ENCODE peak calls at places on chromosome 10, in eight cellular contexts. Y, W, M, Z, I, S, V and R are unnamed samples.

GRCh38 chr10:22606164-22606614 is 108.2 kb downstream of the PIP4K2A start:
- ATAC-seq in W (peak; percentile 63), V (peak; percentile 82), I (peak; percentile 81), Y (peak; percentile 87), Z (peak; percentile 43), S (peak; percentile 79), M (peak; percentile 48), R (peak; percentile 65)

GRCh38 chr10:32005050-32005449 is 51.2 kb downstream of the KIF5B start:
- ATAC-seq in Z (peak; percentile 66), S (peak; percentile 66), V (peak; percentile 77), W (peak; percentile 57), M (no peak), Y (peak; percentile 78), I (peak; percentile 70), R (no peak)

GRCh38 chr10:103307594-103307993 is 30.7 kb downstream of the INA start:
- ATAC-seq in Z (no peak), W (no peak), V (no peak), M (no peak), I (no peak), S (no peak), Y (no peak), R (no peak)

GRCh38 chr10:116704926-116705325 is 37.4 kb downstream of the HSPA12A start:
- ATAC-seq in S (peak; percentile 50), I (no peak), W (no peak), V (peak; percentile 95), M (no peak), Y (no peak), Z (no peak), R (no peak)

GRCh38 chr10:75553550-75553949 is 122.1 kb downstream of the LRMDA start:
- ATAC-seq in Y (no peak), W (no peak), M (no peak), S (no peak), Z (no peak), V (no peak), I (no peak), R (no peak)

GRCh38 chr10:7329219-7329618 is 81.6 kb downstream of the SFMBT2 start:
- ATAC-seq in Y (no peak), W (no peak), Z (no peak), V (no peak), S (no peak), M (no peak), I (no peak), R (no peak)

GRCh38 chr10:79226391-79227245 is 120.7 kb upstream of the PPIF start:
- ATAC-seq in W (no peak), V (no peak), Z (no peak), S (no peak), M (no peak), I (no peak), Y (no peak), R (no peak)

GRCh38 chr10:133336131-133337078 is at the start of gene CALY:
- ATAC-seq in V (peak; percentile 34), Y (peak; percentile 57), Z (peak; percentile 29), M (peak; percentile 8), W (no peak), I (no peak), S (peak; percentile 10), R (peak; percentile 25)

GRCh38 chr10:35387768-35388167 is 51.5 kb downstream of the CCNY start:
- ATAC-seq in M (no peak), I (no peak), V (no peak), W (no peak), Z (no peak), S (peak; percentile 72), Y (no peak), R (no peak)

GRCh38 chr10:80203835-80204148 is 1.5 kb downstream of the ANXA11 start:
- ATAC-seq in M (no peak), I (no peak), Z (no peak), W (no peak), V (peak; percentile 1), S (no peak), Y (no peak), R (no peak)

GRCh38 chr10:48804740-48805182 is 120.1 kb downstream of the WDFY4 start:
- ATAC-seq in W (no peak), I (no peak), Y (peak; percentile 95), S (peak; percentile 68), V (peak; percentile 61), Z (no peak), M (no peak), R (no peak)

GRCh38 chr10:70845261-70845660 is 29.5 kb downstream of the SGPL1 start:
- ATAC-seq in Z (no peak), Y (no peak), W (no peak), S (no peak), M (no peak), V (no peak), I (no peak), R (no peak)

GRCh38 chr10:69734797-69735468 is 66.8 kb upstream of the COL13A1 start:
- ATAC-seq in W (no peak), Z (peak; percentile 53), M (no peak), Y (peak; percentile 91), V (no peak), I (no peak), S (no peak), R (no peak)

GRCh38 chr10:113680172-113681111 is 730 bp downstream of the CASP7 start:
- ATAC-seq in V (peak; percentile 48), W (peak; percentile 36), S (peak; percentile 53), M (peak; percentile 63), Z (peak; percentile 66), I (peak; percentile 52), Y (no peak), R (peak; percentile 33)

GRCh38 chr10:124560377-124560776 is 98.8 kb downstream of the LHPP start:
- ATAC-seq in V (peak; percentile 68), W (peak; percentile 90), Y (no peak), Z (peak; percentile 93), I (peak; percentile 65), M (peak; percentile 84), S (peak; percentile 77), R (peak; percentile 93)

GRCh38 chr10:97356918-97357317 is 22.4 kb upstream of the FRAT2 start:
- ATAC-seq in V (no peak), W (no peak), M (no peak), Z (no peak), Y (no peak), I (no peak), S (no peak), R (no peak)
- H3K4me1 ChIP-seq in V (no peaks in the 10 kb centered on the region), W (peaks cover 4% of the 10 kb centered on the region), M (no peaks in the 10 kb centered on the region), Z (peaks cover 8% of the 10 kb centered on the region), Y (no peaks in the 10 kb centered on the region), I (no peaks in the 10 kb centered on the region), S (peaks cover 55% of the 10 kb centered on the region), R (no peaks in the 10 kb centered on the region)

GRCh38 chr10:87557409-87557808 is 52.7 kb downstream of the MINPP1 start:
- ATAC-seq in V (no peak), S (no peak), Z (no peak), I (peak; percentile 83), M (no peak), Y (no peak), W (no peak), R (no peak)

GRCh38 chr10:87562750-87563149 is 58.1 kb downstream of the MINPP1 start:
- ATAC-seq in Z (no peak), W (no peak), I (no peak), M (no peak), V (no peak), S (no peak), Y (no peak), R (no peak)

GRCh38 chr10:87559392-87559791 is 54.7 kb downstream of the MINPP1 start:
- ATAC-seq in M (no peak), V (no peak), I (no peak), Y (no peak), W (no peak), Z (no peak), S (no peak), R (no peak)

GRCh38 chr10:87560495-87561222 is 56.0 kb downstream of the MINPP1 start:
- ATAC-seq in Y (no peak), I (peak; percentile 44), S (no peak), Z (no peak), V (no peak), M (no peak), W (no peak), R (no peak)

GRCh38 chr10:87558333-87558732 is 53.6 kb downstream of the MINPP1 start:
- ATAC-seq in M (no peak), Z (no peak), Y (no peak), S (no peak), W (no peak), V (no peak), I (no peak), R (no peak)
- H3K4me1 ChIP-seq in M (no peaks in the 10 kb centered on the region), Z (no peaks in the 10 kb centered on the region), Y (no peaks in the 10 kb centered on the region), S (no peaks in the 10 kb centered on the region), W (no peaks in the 10 kb centered on the region), V (no peaks in the 10 kb centered on the region), I (peaks cover 17% of the 10 kb centered on the region), R (no peaks in the 10 kb centered on the region)

GRCh38 chr10:5603848-5604170 is 62.6 kb downstream of the ASB13 start:
- ATAC-seq in Y (no peak), Z (no peak), V (no peak), W (no peak), I (peak; percentile 9), S (no peak), M (no peak), R (no peak)
- H3K4me1 ChIP-seq in Y (no peaks in the 10 kb centered on the region), Z (peaks cover 4% of the 10 kb centered on the region), V (no peaks in the 10 kb centered on the region), W (no peaks in the 10 kb centered on the region), I (no peaks in the 10 kb centered on the region), S (no peaks in the 10 kb centered on the region), M (peaks cover 8% of the 10 kb centered on the region), R (no peaks in the 10 kb centered on the region)

GRCh38 chr10:44962870-44963738 is 3.5 kb downstream of the RASSF4 start:
- ATAC-seq in M (no peak), S (no peak), W (no peak), V (no peak), I (no peak), Z (peak; percentile 67), Y (no peak), R (no peak)
- H3K4me1 ChIP-seq in M (peaks cover 3% of the 10 kb centered on the region), S (peaks cover 92% of the 10 kb centered on the region), W (peaks cover 21% of the 10 kb centered on the region), V (peaks cover 37% of the 10 kb centered on the region), I (peaks cover 33% of the 10 kb centered on the region), Z (peaks cover 80% of the 10 kb centered on the region), Y (peaks cover 34% of the 10 kb centered on the region), R (peaks cover 47% of the 10 kb centered on the region)

GRCh38 chr10:62056660-62057059 is 155.2 kb downstream of the ARID5B start:
- ATAC-seq in W (no peak), Y (no peak), M (peak; percentile 7), I (no peak), Z (peak; percentile 10), V (no peak), S (no peak), R (no peak)
- H3K4me1 ChIP-seq in W (peaks cover 25% of the 10 kb centered on the region), Y (no peaks in the 10 kb centered on the region), M (peaks cover 27% of the 10 kb centered on the region), I (peaks cover 13% of the 10 kb centered on the region), Z (peaks cover 72% of the 10 kb centered on the region), V (peaks cover 25% of the 10 kb centered on the region), S (peaks cover 76% of the 10 kb centered on the region), R (peaks cover 92% of the 10 kb centered on the region)

GRCh38 chr10:44984671-44985101 is 6.1 kb upstream of the DEPP1 start:
- ATAC-seq in Z (no peak), S (no peak), Y (no peak), V (no peak), I (no peak), W (no peak), M (no peak), R (no peak)
- H3K4me1 ChIP-seq in Z (peaks cover 34% of the 10 kb centered on the region), S (peaks cover 62% of the 10 kb centered on the region), Y (no peaks in the 10 kb centered on the region), V (peaks cover 55% of the 10 kb centered on the region), I (peaks cover 25% of the 10 kb centered on the region), W (peaks cover 6% of the 10 kb centered on the region), M (no peaks in the 10 kb centered on the region), R (peaks cover 57% of the 10 kb centered on the region)

GRCh38 chr10:11677480-11677879 is 64.7 kb upstream of the ECHDC3 start:
- ATAC-seq in Z (no peak), S (no peak), M (no peak), Y (no peak), W (no peak), V (no peak), I (no peak), R (no peak)
- H3K4me1 ChIP-seq in Z (no peaks in the 10 kb centered on the region), S (no peaks in the 10 kb centered on the region), M (no peaks in the 10 kb centered on the region), Y (no peaks in the 10 kb centered on the region), W (no peaks in the 10 kb centered on the region), V (peaks cover 16% of the 10 kb centered on the region), I (no peaks in the 10 kb centered on the region), R (no peaks in the 10 kb centered on the region)